ENCODE peak calls at places on chromosomes 3 and 15, in nine cellular contexts. L is astrocyte of the spinal cord; V is fibroblast of lung; T is heart right ventricle; I is foreskin fibroblast; C is CD4-positive, alpha-beta T cell; G is heart left ventricle; E is left lung; N is psoas muscle. Y is an unnamed sample.

GRCh38 chr15:61116830-61117229 is 112.3 kb downstream of the RORA start:
- DNase-seq in C (no peak), L (no peak), E (no peak), N (no peak), T (no peak), G (no peak), V (no peak), I (no peak), Y (no peak)

GRCh38 chr15:74206801-74207281 is 4.3 kb upstream of the STRA6 start:
- DNase-seq in G (no peak), I (no peak), L (peak), N (no peak), C (no peak), E (peak), V (no peak), T (no peak), Y (no peak)

GRCh38 chr3:43998374-43998840 is 243.3 kb upstream of the TOPAZ1 start:
- DNase-seq in I (no peak), C (no peak), E (peak), T (no peak), N (no peak), V (peak), G (no peak), L (peak), Y (no peak)

GRCh38 chr3:39150803-39151631 is 2.4 kb downstream of the CSRNP1 start:
- DNase-seq in I (peak), C (peak), L (peak), N (peak), E (no peak), V (peak), G (peak), T (peak), Y (peak)

GRCh38 chr15:76903251-76903681 is 1.9 kb downstream of the SCAPER start:
- DNase-seq in T (no peak), C (no peak), L (peak), E (no peak), G (no peak), N (no peak), V (peak), I (peak), Y (no peak)

GRCh38 chr3:116864627-116864927 is 155.0 kb downstream of the TUSC7 start:
- DNase-seq in C (no peak), E (no peak), G (no peak), T (no peak), L (no peak), N (no peak), V (no peak), I (no peak), Y (no peak)

GRCh38 chr15:48939686-48940085 is 24.0 kb downstream of the SHC4 start:
- DNase-seq in C (no peak), G (no peak), E (no peak), N (no peak), T (no peak), V (peak), I (peak), L (peak), Y (no peak)

GRCh38 chr3:52226229-52226817 is 878 bp upstream of the TLR9 start:
- DNase-seq in C (no peak), G (no peak), V (no peak), L (no peak), E (no peak), I (no peak), N (no peak), T (no peak), Y (no peak)

GRCh38 chr3:182370949-182371348 is 422.4 kb upstream of the ATP11B start:
- DNase-seq in I (no peak), E (no peak), C (no peak), N (no peak), L (peak), G (no peak), T (no peak), V (no peak), Y (no peak)

GRCh38 chr3:24088782-24089181 is 143.7 kb downstream of the NR1D2 start:
- DNase-seq in N (no peak), T (no peak), E (no peak), I (peak), G (no peak), C (no peak), V (peak), L (peak), Y (no peak)

GRCh38 chr3:49707113-49707480 is 12.4 kb downstream of the AMIGO3 start:
- DNase-seq in I (peak), L (peak), C (no peak), V (no peak), T (no peak), N (no peak), G (no peak), E (no peak), Y (no peak)

GRCh38 chr3:46561951-46562350 is 4.2 kb downstream of the LRRC2 start:
- DNase-seq in E (no peak), N (no peak), G (no peak), T (no peak), L (no peak), V (no peak), I (no peak), C (no peak), Y (no peak)

GRCh38 chr15:87498545-87498944 is 758.0 kb downstream of the NTRK3 start:
- DNase-seq in T (no peak), E (no peak), N (no peak), L (peak), C (no peak), I (no peak), V (no peak), G (no peak), Y (no peak)

GRCh38 chr3:63970596-63971468 is 52.5 kb downstream of the PSMD6 start:
- DNase-seq in N (no peak), T (no peak), L (no peak), C (no peak), G (no peak), I (no peak), E (no peak), V (peak), Y (no peak)

GRCh38 chr3:192181151-192181550 is 546.2 kb downstream of the FGF12 start:
- DNase-seq in C (no peak), L (no peak), V (no peak), E (no peak), I (no peak), N (no peak), G (no peak), T (no peak), Y (no peak)

GRCh38 chr15:99930696-99931095 is 197.5 kb upstream of the LYSMD4 start:
- DNase-seq in C (no peak), G (no peak), N (no peak), T (no peak), E (no peak), V (no peak), I (no peak), L (no peak), Y (no peak)

GRCh38 chr15:99929266-99929665 is 196.0 kb upstream of the LYSMD4 start:
- DNase-seq in C (no peak), V (no peak), L (no peak), G (no peak), E (no peak), I (no peak), N (no peak), T (no peak), Y (no peak)

GRCh38 chr15:99925661-99926461 is 192.6 kb upstream of the LYSMD4 start:
- DNase-seq in T (peak), C (peak), L (no peak), I (no peak), V (peak), N (peak), G (peak), E (peak), Y (no peak)

GRCh38 chr15:99931703-99932603 is 198.7 kb upstream of the LYSMD4 start:
- DNase-seq in E (no peak), L (no peak), T (no peak), C (no peak), N (no peak), I (no peak), V (no peak), G (no peak), Y (no peak)

GRCh38 chr15:99928429-99928981 is 195.3 kb upstream of the LYSMD4 start:
- DNase-seq in G (peak), C (peak), I (peak), L (peak), N (peak), T (peak), V (peak), E (peak), Y (peak)
- TF ChIP-seq CTCF in G (peak), C (peak), I (peak), L (peak), N (peak), T (peak), V (peak), E (peak), Y (peak)

DNA sequence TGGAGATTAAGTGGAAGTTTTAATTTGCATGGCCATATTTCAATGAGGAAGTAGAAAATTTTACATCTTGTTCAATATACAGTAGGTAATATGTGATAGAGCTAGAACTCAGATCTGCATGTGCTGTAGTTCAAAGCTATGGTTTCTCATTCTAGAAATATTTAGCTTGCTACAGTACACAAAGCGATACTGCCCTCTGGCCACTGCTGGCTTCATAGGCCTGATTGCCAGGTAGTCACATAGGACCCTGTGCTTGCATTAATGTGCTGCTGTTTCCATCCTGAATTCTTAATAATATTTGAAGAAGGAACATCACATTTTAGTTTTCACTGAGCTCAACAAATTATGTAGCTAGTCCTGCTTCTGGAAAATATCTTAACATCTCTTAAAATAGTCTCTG is 87.0 kb downstream of the PLSCR2 start:
- DNase-seq in C (no peak), T (no peak), V (peak), L (peak), I (peak), N (no peak), G (no peak), E (no peak), Y (no peak)
- TF ChIP-seq CTCF in C (no peak), T (no peak), V (peak), L (peak), I (peak), N (no peak), G (no peak), E (no peak), Y (no peak)

DNA sequence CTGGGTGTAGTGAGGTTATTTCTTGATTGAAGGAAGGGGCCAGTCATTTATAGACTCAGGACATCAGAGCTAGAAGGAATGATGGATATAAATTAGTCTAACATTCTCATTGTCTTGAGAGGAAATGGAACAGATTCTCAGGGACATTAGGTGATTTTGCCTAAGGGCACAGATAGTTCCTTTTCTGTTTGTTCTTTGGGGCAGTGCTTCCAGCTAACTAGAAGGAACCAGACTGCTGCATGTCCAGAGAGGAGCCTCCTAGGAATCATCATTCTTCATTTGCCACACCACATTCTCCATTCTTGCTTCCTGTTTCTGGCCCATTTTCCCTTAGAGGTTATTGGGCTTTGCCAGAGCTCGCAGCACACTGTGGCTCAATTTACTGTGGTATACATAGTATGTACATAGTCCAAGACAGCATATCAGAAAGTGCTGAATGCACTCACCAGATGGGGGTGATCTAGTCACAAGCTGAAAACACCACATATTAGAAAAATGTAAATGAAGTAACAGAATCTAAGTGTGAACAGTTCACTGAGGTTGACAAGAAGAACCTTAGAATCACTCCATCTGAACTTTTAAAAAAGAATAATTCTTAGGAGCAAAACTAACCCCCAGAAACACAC is 62.7 kb upstream of the MYZAP start:
- DNase-seq in G (no peak), L (no peak), N (no peak), T (no peak), I (no peak), C (no peak), V (no peak), E (no peak), Y (no peak)
- TF ChIP-seq CTCF in G (no peak), L (no peak), N (no peak), T (no peak), I (peak), C (no peak), V (no peak), E (no peak), Y (no peak)

GRCh38 chr3:72836409-72836808 is 11.8 kb downstream of the SHQ1 start:
- DNase-seq in G (no peak), N (no peak), C (no peak), T (no peak), E (no peak), L (no peak), V (no peak), I (no peak), Y (no peak)

GRCh38 chr3:72839057-72839456 is 9.2 kb downstream of the SHQ1 start:
- DNase-seq in T (no peak), N (no peak), C (no peak), L (no peak), G (no peak), V (no peak), E (no peak), I (no peak), Y (no peak)

DNA sequence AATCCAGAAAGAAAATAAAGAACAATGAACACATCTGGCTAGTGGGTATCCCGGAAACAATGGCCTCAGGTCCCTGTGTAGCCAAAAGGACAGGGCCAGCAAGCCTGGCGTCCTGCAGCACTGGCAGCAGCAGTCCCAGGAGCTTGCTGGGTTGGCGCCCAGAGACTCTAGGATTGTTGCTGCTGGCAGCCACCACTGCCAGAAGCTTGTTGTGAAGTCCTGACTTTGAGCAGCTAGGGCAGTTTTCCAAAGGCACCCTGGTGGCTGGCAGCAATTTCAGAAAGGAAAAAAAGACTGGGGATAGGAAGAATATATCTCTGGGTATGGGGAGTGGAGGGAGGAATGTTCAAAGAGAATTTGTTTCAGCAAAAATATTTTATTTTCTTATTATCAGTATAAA is 11.3 kb downstream of the SHQ1 start:
- DNase-seq in L (peak), N (peak), G (peak), E (no peak), V (no peak), C (no peak), I (no peak), T (peak), Y (no peak)
- TF ChIP-seq CTCF in L (no peak), N (peak), G (no peak), E (no peak), V (no peak), C (no peak), I (no peak), T (no peak), Y (no peak)

GRCh38 chr3:194296832-194297666 is 54.1 kb downstream of the CPN2 start:
- DNase-seq in E (peak), C (no peak), G (peak), N (peak), V (no peak), L (no peak), I (no peak), T (no peak), Y (no peak)
- TF ChIP-seq CTCF in E (no peak), C (no peak), G (no peak), N (no peak), V (no peak), L (peak), I (no peak), T (no peak), Y (no peak)

Y was measured in mesothelial cell of epicardium.